ENCODE peak calls at places on chromosomes 13 and 19, in seven cellular contexts. P is fibroblast of lung; H is ELR; V is DMS53; J is neural crest cell; I is stimulated activated CD8-positive, alpha-beta memory T cell treated with anti-CD3 and anti-CD28 coated beads, Interleukin-4, amount 100 ng/mL, for 1 hour; N is amygdala. D is an unnamed sample.

GRCh38 chr19:4013886-4014540 is 6.5 kb downstream of the PIAS4 start:
- DNase-seq in V (no peak), N (peak), J (no peak), P (no peak), H (no peak), I (no peak), D (peak)

GRCh38 chr19:44313231-44313630 is 8.4 kb upstream of the ZNF235 start:
- DNase-seq in V (no peak), P (no peak), N (no peak), I (no peak), J (no peak), H (no peak), D (no peak)

GRCh38 chr13:21542563-21542962 is 61.4 kb downstream of the MICU2 start:
- DNase-seq in I (no peak), V (peak), N (no peak), P (no peak), J (no peak), H (no peak), D (no peak)

GRCh38 chr19:14480695-14481069 is 5.5 kb upstream of the PTGER1 start:
- DNase-seq in I (no peak), V (no peak), N (no peak), P (peak), H (peak), J (no peak), D (no peak)

GRCh38 chr19:5480427-5480836 is 25.2 kb downstream of the ZNRF4 start:
- DNase-seq in P (peak), V (peak), N (no peak), I (no peak), J (peak), H (peak), D (no peak)

GRCh38 chr13:28392428-28392827 is 102.5 kb downstream of the FLT1 start:
- DNase-seq in J (no peak), N (no peak), H (no peak), I (no peak), V (no peak), P (no peak), D (no peak)

GRCh38 chr19:16185925-16186234 is 670 bp downstream of the FAM32A start:
- DNase-seq in J (no peak), I (no peak), P (no peak), V (no peak), H (no peak), N (no peak), D (no peak)

GRCh38 chr19:55224038-55224665 is 4.4 kb downstream of the TMEM86B start:
- DNase-seq in I (no peak), J (no peak), N (no peak), P (no peak), V (no peak), H (no peak), D (no peak)

GRCh38 chr13:74299688-74300087 is 165.5 kb upstream of the KLF12 start:
- DNase-seq in P (no peak), H (no peak), N (no peak), I (no peak), V (no peak), J (no peak), D (no peak)

GRCh38 chr19:20964798-20965197 is 41.7 kb downstream of the ZNF85 start:
- DNase-seq in J (no peak), V (peak), P (no peak), I (no peak), N (no peak), H (no peak), D (no peak)

GRCh38 chr13:99265823-99266426 is 7.7 kb upstream of the GPR18 start:
- DNase-seq in H (peak), I (no peak), J (no peak), N (no peak), V (peak), P (peak), D (no peak)

GRCh38 chr19:12163841-12164240 is 945 bp downstream of the ZNF136 start:
- DNase-seq in V (no peak), J (no peak), N (no peak), H (peak), I (no peak), P (no peak), D (no peak)